ENCODE peak calls at places on chromosomes 13 and 19, in seven cellular contexts. G is body of pancreas, T is lower leg skin, B is GM12891, D is heart left ventricle, H is IMR-90, F is GM12892. Z is an unnamed sample.

GRCh38 chr13:39900106-39900750 is 244.8 kb downstream of the COG6 start:
- DNase-seq in G (no peak), T (no peak), B (no peak), D (no peak), H (peak), F (no peak), Z (no peak)

GRCh38 chr19:48508729-48509310 is 2.8 kb downstream of the LMTK3 start:
- DNase-seq in G (no peak), T (no peak), B (no peak), D (no peak), H (no peak), F (no peak), Z (no peak)

GRCh38 chr13:90444232-90444631 is 903.3 kb upstream of the MIR17HG start:
- DNase-seq in G (no peak), T (no peak), B (no peak), D (no peak), H (no peak), F (no peak), Z (no peak)

GRCh38 chr13:110486061-110486780 is 75.3 kb downstream of the RAB20 start:
- DNase-seq in G (no peak), T (no peak), B (no peak), D (no peak), H (no peak), F (no peak), Z (no peak)

GRCh38 chr13:80979035-80979641 is 638.2 kb upstream of the SPRY2 start:
- DNase-seq in G (peak), T (no peak), B (peak), D (peak), H (peak), F (no peak), Z (no peak)

GRCh38 chr19:49682274-49682673 is 5.2 kb downstream of the PRMT1 start:
- DNase-seq in G (no peak), T (no peak), B (no peak), D (no peak), H (no peak), F (no peak), Z (peak)

GRCh38 chr13:62205273-62205672 is 789.6 kb upstream of the PCDH20 start:
- DNase-seq in G (no peak), T (no peak), B (no peak), D (no peak), H (no peak), F (no peak), Z (no peak)

GRCh38 chr19:39163621-39164020 is 33.1 kb upstream of the NCCRP1 start:
- DNase-seq in G (peak), T (no peak), B (no peak), D (no peak), H (no peak), F (no peak), Z (no peak)

GRCh38 chr19:47045867-47046470 is 2.5 kb downstream of the TMEM160 start:
- DNase-seq in G (no peak), T (no peak), B (no peak), D (no peak), H (no peak), F (no peak), Z (no peak)

GRCh38 chr13:97395437-97396136 is 38.4 kb upstream of the RAP2A start:
- DNase-seq in G (no peak), T (no peak), B (no peak), D (no peak), H (peak), F (no peak), Z (no peak)

GRCh38 chr19:40348961-40349507 is 539 bp downstream of the PLD3 start:
- DNase-seq in G (no peak), T (no peak), B (no peak), D (no peak), H (peak), F (no peak), Z (no peak)

GRCh38 chr13:23828866-23829265 is 60.3 kb downstream of the MIPEP start:
- DNase-seq in G (no peak), T (no peak), B (no peak), D (no peak), H (peak), F (no peak), Z (no peak)

GRCh38 chr19:2732883-2733282 is 6.9 kb downstream of the SLC39A3 start:
- DNase-seq in G (no peak), T (no peak), B (no peak), D (no peak), H (no peak), F (no peak), Z (no peak)

GRCh38 chr19:3034845-3035541 is 5.9 kb upstream of the TLE2 start:
- DNase-seq in G (peak), T (no peak), B (no peak), D (peak), H (peak), F (no peak), Z (peak)

GRCh38 chr13:44303681-44304432 is 69.8 kb upstream of the SERP2 start:
- DNase-seq in G (peak), T (no peak), B (no peak), D (peak), H (no peak), F (no peak), Z (no peak)

GRCh38 chr19:46766569-46767317 is 20.5 kb upstream of the STRN4 start:
- DNase-seq in G (no peak), T (no peak), B (no peak), D (no peak), H (no peak), F (peak), Z (peak)

GRCh38 chr13:32159147-32159869 is 127.7 kb downstream of the FRY start:
- DNase-seq in G (no peak), T (no peak), B (no peak), D (peak), H (peak), F (no peak), Z (no peak)

GRCh38 chr13:89749888-89750287 is 1597.6 kb upstream of the MIR17HG start:
- DNase-seq in G (no peak), T (no peak), B (no peak), D (no peak), H (no peak), F (no peak), Z (no peak)

GRCh38 chr13:41900918-41901317 is 60.0 kb downstream of the VWA8 start:
- DNase-seq in G (no peak), T (no peak), B (no peak), D (no peak), H (peak), F (no peak), Z (no peak)

GRCh38 chr13:72853000-72853399 is 71.1 kb downstream of the PIBF1 start:
- DNase-seq in G (no peak), T (no peak), B (no peak), D (no peak), H (peak), F (no peak), Z (no peak)

GRCh38 chr19:38441660-38442348 is 8.3 kb downstream of the RYR1 start:
- DNase-seq in G (no peak), T (no peak), B (no peak), D (no peak), H (no peak), F (no peak), Z (no peak)

GRCh38 chr13:43802511-43802910 is 15.7 kb upstream of the ENOX1 start:
- DNase-seq in G (no peak), T (no peak), B (no peak), D (no peak), H (no peak), F (no peak), Z (no peak)

GRCh38 chr13:66805657-66806056 is 424.5 kb downstream of the PCDH9 start:
- DNase-seq in G (no peak), T (no peak), B (no peak), D (peak), H (peak), F (no peak), Z (no peak)

GRCh38 chr19:53156888-53157287 is 2.0 kb downstream of the ZNF347 start:
- DNase-seq in G (no peak), T (no peak), B (no peak), D (no peak), H (no peak), F (no peak), Z (no peak)

GRCh38 chr13:47310376-47310775 is 413.5 kb upstream of the HTR2A start:
- DNase-seq in G (no peak), T (no peak), B (no peak), D (no peak), H (no peak), F (no peak), Z (no peak)

GRCh38 chr13:113843864-113844556 is 19.9 kb downstream of the GAS6 start:
- DNase-seq in G (no peak), T (no peak), B (no peak), D (no peak), H (no peak), F (no peak), Z (peak)

GRCh38 chr19:28793391-28794168 is 419.4 kb downstream of the UQCRFS1 start:
- DNase-seq in G (no peak), T (no peak), B (no peak), D (no peak), H (no peak), F (no peak), Z (no peak)

GRCh38 chr13:72221276-72221962 is 354.4 kb upstream of the DACH1 start:
- DNase-seq in G (peak), T (peak), B (no peak), D (no peak), H (no peak), F (no peak), Z (peak)

GRCh38 chr19:45935267-45935666 is 20.7 kb upstream of the NANOS2 start:
- DNase-seq in G (no peak), T (no peak), B (no peak), D (no peak), H (no peak), F (no peak), Z (peak)

GRCh38 chr13:110644892-110645521 is 29.7 kb downstream of the NAXD start:
- DNase-seq in G (peak), T (peak), B (peak), D (peak), H (peak), F (peak), Z (peak)

GRCh38 chr13:67619346-67619745 is 389.2 kb upstream of the PCDH9 start:
- DNase-seq in G (no peak), T (no peak), B (no peak), D (no peak), H (peak), F (no peak), Z (no peak)

GRCh38 chr13:40876020-40876738 is 86.8 kb downstream of the SLC25A15 start:
- DNase-seq in G (no peak), T (no peak), B (no peak), D (no peak), H (no peak), F (no peak), Z (no peak)

GRCh38 chr19:13978306-13978705 is 26.0 kb downstream of the DCAF15 start:
- DNase-seq in G (peak), T (peak), B (no peak), D (peak), H (no peak), F (no peak), Z (peak)

GRCh38 chr19:13935765-13936486 is 2.3 kb downstream of the PODNL1 start:
- DNase-seq in G (no peak), T (no peak), B (no peak), D (no peak), H (no peak), F (no peak), Z (no peak)

GRCh38 chr19:2330255-2330631 is 1.8 kb downstream of the SPPL2B start:
- DNase-seq in G (no peak), T (no peak), B (no peak), D (no peak), H (no peak), F (no peak), Z (no peak)

GRCh38 chr13:98315466-98315865 is 138.4 kb upstream of the RNF113B start:
- DNase-seq in G (no peak), T (no peak), B (no peak), D (no peak), H (peak), F (no peak), Z (no peak)

GRCh38 chr13:24147570-24147963 is 13.0 kb upstream of the SPATA13 start:
- DNase-seq in G (no peak), T (no peak), B (no peak), D (no peak), H (no peak), F (no peak), Z (no peak)

GRCh38 chr13:94708031-94708571 is 4.2 kb downstream of the SOX21 start:
- DNase-seq in G (no peak), T (no peak), B (no peak), D (no peak), H (no peak), F (no peak), Z (no peak)

GRCh38 chr19:10105241-10106099 is 692 bp upstream of the PPAN start:
- DNase-seq in G (no peak), T (no peak), B (no peak), D (no peak), H (no peak), F (no peak), Z (no peak)

GRCh38 chr19:36023432-36023831 is 9.2 kb downstream of the CLIP3 start:
- DNase-seq in G (no peak), T (no peak), B (no peak), D (no peak), H (no peak), F (no peak), Z (no peak)

GRCh38 chr19:6773323-6773931 is 919 bp downstream of the VAV1 start:
- DNase-seq in G (no peak), T (no peak), B (peak), D (peak), H (no peak), F (peak), Z (peak)
- TF ChIP-seq POLR2A in G (no peak), T (no peak), B (peak), D (no peak), H (no peak), F (peak), Z (no peak)

GRCh38 chr13:60163525-60164471 is at the start of gene DIAPH3:
- DNase-seq in G (peak), T (peak), B (peak), D (peak), H (peak), F (peak), Z (peak)
- TF ChIP-seq POLR2A in G (peak), T (no peak), B (peak), D (peak), H (peak), F (peak), Z (no peak)

GRCh38 chr19:17419154-17419490 is 725 bp upstream of the MVB12A start:
- DNase-seq in G (no peak), T (no peak), B (no peak), D (no peak), H (no peak), F (no peak), Z (no peak)

GRCh38 chr19:17420267-17420924 is 549 bp downstream of the MVB12A start:
- DNase-seq in G (peak), T (peak), B (no peak), D (peak), H (no peak), F (peak), Z (peak)

GRCh38 chr19:17419491-17420266 is at the start of gene MVB12A:
- DNase-seq in G (peak), T (peak), B (peak), D (peak), H (peak), F (peak), Z (peak)

GRCh38 chr19:17423429-17424208 is 3.8 kb downstream of the MVB12A start:
- DNase-seq in G (no peak), T (no peak), B (no peak), D (no peak), H (no peak), F (no peak), Z (peak)

GRCh38 chr19:17421942-17422341 is 2.1 kb downstream of the MVB12A start:
- DNase-seq in G (no peak), T (no peak), B (no peak), D (no peak), H (no peak), F (no peak), Z (no peak)
- TF ChIP-seq POLR2A in G (no peak), T (no peak), B (no peak), D (no peak), H (no peak), F (no peak), Z (no peak)

GRCh38 chr19:43395561-43395960 is 19.1 kb upstream of the TEX101 start:
- DNase-seq in G (no peak), T (peak), B (no peak), D (no peak), H (no peak), F (no peak), Z (no peak)
- TF ChIP-seq POLR2A in G (no peak), T (no peak), B (no peak), D (no peak), H (no peak), F (no peak), Z (no peak)

GRCh38 chr13:101939370-101939769 is 462.5 kb downstream of the FGF14 start:
- DNase-seq in G (no peak), T (no peak), B (no peak), D (no peak), H (no peak), F (no peak), Z (no peak)

GRCh38 chr13:101941095-101941777 is 460.6 kb downstream of the FGF14 start:
- DNase-seq in G (no peak), T (no peak), B (no peak), D (no peak), H (peak), F (no peak), Z (no peak)

GRCh38 chr13:101930331-101930730 is 471.5 kb downstream of the FGF14 start:
- DNase-seq in G (no peak), T (no peak), B (no peak), D (no peak), H (peak), F (no peak), Z (no peak)

DNA sequence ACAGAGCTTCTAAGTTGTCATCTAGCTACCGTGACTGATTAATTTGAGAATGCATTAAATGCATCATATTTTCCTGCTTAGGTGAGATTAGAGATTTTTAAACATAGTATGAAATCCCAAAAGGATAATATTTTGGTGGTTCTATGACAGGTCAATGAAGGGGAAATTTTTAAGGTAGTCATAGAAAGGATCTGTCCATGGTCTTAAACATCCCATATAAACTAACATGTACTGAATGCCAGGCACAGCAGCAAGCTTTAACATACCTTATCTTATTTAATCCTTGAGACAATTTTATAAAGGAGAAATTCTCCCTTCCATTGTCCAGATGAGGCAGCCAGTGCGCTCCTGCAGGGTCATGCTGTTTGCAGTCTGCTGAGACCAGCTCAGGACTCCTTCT is 466.0 kb downstream of the FGF14 start:
- DNase-seq in G (no peak), T (no peak), B (no peak), D (no peak), H (no peak), F (no peak), Z (no peak)
- TF ChIP-seq POLR2A in G (no peak), T (no peak), B (no peak), D (no peak), H (no peak), F (no peak), Z (no peak)